ENCODE peak calls at places on chromosome 18, in eight cellular contexts. J is astrocyte of the spinal cord, W is ovary, C is fibroblast of the aortic adventitia, Z is cardiac fibroblast, T is H1, Y is lower leg skin, Q is tibial nerve. F is an unnamed sample.

GRCh38 chr18:41744664-41745063 is 210.4 kb upstream of the PIK3C3 start:
- DNase-seq in J (no peak), W (no peak), C (no peak), Z (peak), T (no peak), Y (no peak), Q (no peak), F (no peak)

GRCh38 chr18:8706981-8707940 is 1.9 kb downstream of the MTCL1 start:
- DNase-seq in J (peak), W (peak), C (peak), Z (peak), T (peak), Y (peak), Q (peak), F (peak)

GRCh38 chr18:32934201-32934600 is 161.4 kb upstream of the KLHL14 start:
- DNase-seq in J (no peak), W (no peak), C (no peak), Z (no peak), T (no peak), Y (no peak), Q (no peak), F (no peak)

GRCh38 chr18:64288446-64288845 is 139.6 kb upstream of the LINC00305 start:
- DNase-seq in J (no peak), W (no peak), C (no peak), Z (no peak), T (no peak), Y (no peak), Q (no peak), F (no peak)

GRCh38 chr18:24176727-24177416 is 38.0 kb downstream of the CABYR start:
- DNase-seq in J (peak), W (peak), C (peak), Z (peak), T (peak), Y (no peak), Q (peak), F (peak)

GRCh38 chr18:55884498-55884897 is 296.5 kb upstream of the TCF4 start:
- DNase-seq in J (no peak), W (no peak), C (no peak), Z (no peak), T (no peak), Y (no peak), Q (no peak), F (no peak)

GRCh38 chr18:62460851-62461300 is 61.9 kb upstream of the ZCCHC2 start:
- DNase-seq in J (no peak), W (no peak), C (peak), Z (peak), T (no peak), Y (peak), Q (no peak), F (no peak)

GRCh38 chr18:74869904-74870863 is 272.5 kb downstream of the ZNF407 start:
- DNase-seq in J (peak), W (no peak), C (no peak), Z (no peak), T (no peak), Y (no peak), Q (no peak), F (no peak)

GRCh38 chr18:24234330-24234729 is 95.5 kb downstream of the CABYR start:
- DNase-seq in J (no peak), W (no peak), C (peak), Z (peak), T (no peak), Y (no peak), Q (peak), F (no peak)

GRCh38 chr18:13235326-13235937 is 16.9 kb downstream of the LDLRAD4 start:
- DNase-seq in J (peak), W (no peak), C (no peak), Z (no peak), T (no peak), Y (peak), Q (no peak), F (no peak)

GRCh38 chr18:34880882-34881852 is 160.0 kb upstream of the MAPRE2 start:
- DNase-seq in J (peak), W (no peak), C (peak), Z (peak), T (no peak), Y (no peak), Q (no peak), F (no peak)

GRCh38 chr18:24491882-24492281 is 31.4 kb downstream of the HRH4 start:
- DNase-seq in J (no peak), W (no peak), C (no peak), Z (no peak), T (no peak), Y (no peak), Q (no peak), F (peak)

GRCh38 chr18:12589419-12589818 is 68.5 kb downstream of the SPIRE1 start:
- DNase-seq in J (no peak), W (no peak), C (no peak), Z (no peak), T (no peak), Y (no peak), Q (no peak), F (no peak)

GRCh38 chr18:74944676-74945075 is 264.3 kb downstream of the PTGR3 start:
- DNase-seq in J (no peak), W (no peak), C (no peak), Z (no peak), T (no peak), Y (no peak), Q (no peak), F (no peak)

GRCh38 chr18:77162580-77162979 is 30.0 kb upstream of the MBP start:
- DNase-seq in J (no peak), W (no peak), C (no peak), Z (no peak), T (no peak), Y (no peak), Q (no peak), F (no peak)

GRCh38 chr18:23675896-23676295 is 13.2 kb upstream of the ANKRD29 start:
- DNase-seq in J (no peak), W (no peak), C (no peak), Z (no peak), T (no peak), Y (peak), Q (no peak), F (no peak)

GRCh38 chr18:54284967-54285785 is 15.9 kb downstream of the POLI start:
- DNase-seq in J (peak), W (no peak), C (peak), Z (peak), T (no peak), Y (no peak), Q (no peak), F (peak)

GRCh38 chr18:66603941-66604627 is at the start of gene CDH19:
- DNase-seq in J (no peak), W (no peak), C (no peak), Z (peak), T (no peak), Y (no peak), Q (peak), F (no peak)

GRCh38 chr18:77223221-77223639 is 26.4 kb upstream of the GALR1 start:
- DNase-seq in J (peak), W (no peak), C (no peak), Z (no peak), T (no peak), Y (no peak), Q (no peak), F (peak)

GRCh38 chr18:13388586-13389490 is 170.3 kb downstream of the LDLRAD4 start:
- DNase-seq in J (no peak), W (no peak), C (no peak), Z (no peak), T (peak), Y (peak), Q (no peak), F (no peak)

GRCh38 chr18:8416212-8417019 is 192.8 kb upstream of the RAB12 start:
- DNase-seq in J (no peak), W (no peak), C (no peak), Z (no peak), T (no peak), Y (peak), Q (no peak), F (no peak)

GRCh38 chr18:36078751-36079529 is 11.6 kb upstream of the RPRD1A start:
- DNase-seq in J (peak), W (no peak), C (peak), Z (peak), T (no peak), Y (no peak), Q (no peak), F (no peak)

GRCh38 chr18:58364867-58365533 is 263.9 kb downstream of the ALPK2 start:
- DNase-seq in J (peak), W (no peak), C (peak), Z (no peak), T (no peak), Y (no peak), Q (no peak), F (no peak)

GRCh38 chr18:42474577-42474976 is 519.5 kb downstream of the PIK3C3 start:
- DNase-seq in J (no peak), W (no peak), C (peak), Z (no peak), T (no peak), Y (no peak), Q (no peak), F (no peak)

DNA sequence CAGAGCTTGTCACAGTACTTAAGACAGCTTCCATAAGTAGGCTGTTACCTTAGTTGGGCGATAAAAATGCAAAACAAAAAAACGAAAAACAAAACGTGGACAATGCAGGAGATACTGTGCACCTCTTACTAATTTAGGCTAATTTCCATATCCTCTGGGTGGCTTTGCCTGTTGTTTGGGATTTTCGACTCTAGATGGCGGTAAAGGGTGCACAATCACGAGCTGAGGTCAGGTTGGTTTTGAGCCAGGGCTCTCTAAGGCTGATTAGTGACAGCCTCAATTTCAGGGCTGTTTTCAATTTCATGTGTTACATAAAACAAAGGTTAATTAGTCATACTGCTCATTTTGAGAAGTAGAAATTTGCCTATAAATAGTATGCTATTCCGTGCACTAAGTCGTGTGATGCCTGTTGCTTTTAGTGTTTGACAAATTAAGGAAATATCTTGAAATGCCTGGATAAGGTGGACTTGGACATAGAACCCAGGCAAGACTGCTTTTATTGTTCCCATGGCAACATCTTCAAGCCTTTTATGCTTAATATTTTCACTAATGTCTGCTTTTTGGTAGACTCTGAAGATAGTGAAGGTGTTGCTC is 493.1 kb downstream of the SOCS6 start:
- DNase-seq in J (peak), W (no peak), C (peak), Z (peak), T (peak), Y (no peak), Q (peak), F (peak)
- TF ChIP-seq CTCF in J (peak), W (no peak), C (peak), Z (peak), T (peak), Y (no peak), Q (no peak), F (peak)

GRCh38 chr18:22332590-22332989 is 85.1 kb downstream of the CTAGE1 start:
- DNase-seq in J (no peak), W (no peak), C (no peak), Z (no peak), T (peak), Y (no peak), Q (no peak), F (peak)
- TF ChIP-seq CTCF in J (no peak), W (no peak), C (peak), Z (no peak), T (peak), Y (no peak), Q (no peak), F (no peak)

GRCh38 chr18:70073442-70073841 is 125.8 kb upstream of the CD226 start:
- DNase-seq in J (no peak), W (no peak), C (no peak), Z (no peak), T (no peak), Y (no peak), Q (no peak), F (no peak)

GRCh38 chr18:70072678-70073077 is 125.0 kb upstream of the CD226 start:
- DNase-seq in J (peak), W (no peak), C (peak), Z (peak), T (no peak), Y (no peak), Q (no peak), F (no peak)

GRCh38 chr18:70069965-70070364 is 122.3 kb upstream of the CD226 start:
- DNase-seq in J (no peak), W (no peak), C (no peak), Z (no peak), T (no peak), Y (no peak), Q (no peak), F (no peak)

GRCh38 chr18:70074091-70074490 is 126.4 kb upstream of the CD226 start:
- DNase-seq in J (no peak), W (no peak), C (no peak), Z (no peak), T (no peak), Y (no peak), Q (no peak), F (no peak)

DNA sequence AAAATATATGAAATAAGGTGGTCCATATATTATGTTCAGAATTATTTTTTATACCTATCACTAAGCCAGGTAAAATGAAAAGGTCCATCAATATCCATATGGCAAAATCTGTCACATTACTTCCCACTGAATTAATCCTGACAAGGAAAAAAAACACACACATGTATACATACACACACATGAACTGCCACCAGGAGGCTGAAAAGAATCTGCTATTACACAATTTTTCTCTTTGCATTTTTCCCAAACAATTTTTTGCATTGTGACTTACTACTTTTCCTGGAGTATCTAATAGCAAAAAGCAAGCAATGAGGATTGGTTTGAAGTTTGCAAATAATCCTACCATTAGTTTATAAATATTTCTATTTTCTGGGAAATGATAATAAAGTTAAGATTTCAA is 128.2 kb upstream of the CD226 start:
- DNase-seq in J (no peak), W (no peak), C (no peak), Z (peak), T (no peak), Y (no peak), Q (no peak), F (no peak)
- TF ChIP-seq CTCF in J (no peak), W (no peak), C (peak), Z (peak), T (no peak), Y (no peak), Q (no peak), F (no peak)

DNA sequence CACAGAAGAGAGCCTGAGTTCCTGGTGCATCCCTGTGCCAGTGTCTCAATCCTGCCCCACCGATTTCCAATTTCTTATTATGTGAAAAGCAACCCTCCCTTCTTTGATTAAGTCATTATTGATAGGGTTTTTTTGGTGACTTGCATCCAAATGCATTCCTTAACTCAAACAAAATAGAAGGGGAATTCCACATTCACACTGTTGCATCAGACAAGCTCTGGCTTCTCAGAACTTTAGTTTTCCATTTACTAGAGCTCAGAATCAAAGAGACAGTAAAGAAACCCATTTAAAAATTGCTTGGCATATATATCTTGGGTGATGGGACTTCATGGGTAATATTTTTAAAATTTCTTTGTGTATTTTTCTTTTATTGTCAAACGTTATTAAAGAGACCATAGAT is 13.8 kb upstream of the TMEM200C start:
- DNase-seq in J (no peak), W (no peak), C (peak), Z (no peak), T (no peak), Y (no peak), Q (no peak), F (no peak)
- TF ChIP-seq CTCF in J (no peak), W (no peak), C (no peak), Z (no peak), T (no peak), Y (no peak), Q (no peak), F (no peak)